ENCODE peak calls at places on chromosomes 16 and 17, in six cellular contexts. H is neuronal stem cell, N is H1, U is mesenchymal stem cell, J is H9, C is trophoblast cell. P is an unnamed sample.
A peak's percentile ranks its signal among the peaks of the same experiment; 100 is the strongest.

GRCh38 chr16:22624038-22624656 is 113.5 kb downstream of the NPIPB5 start:
- DNase-seq in U (no peak), J (no peak), H (no peak), N (no peak), C (no peak), P (no peak)

GRCh38 chr17:57892820-57893595 is 43.2 kb upstream of the MRPS23 start:
- DNase-seq in U (peak; percentile 100), N (no peak), H (peak; percentile 77), J (peak; percentile 80), C (peak; percentile 93), P (peak; percentile 98)

GRCh38 chr17:43720311-43721060 is 38.1 kb downstream of the SOST start:
- DNase-seq in U (peak; percentile 61), H (peak; percentile 68), C (peak; percentile 45), N (no peak), J (peak; percentile 81), P (peak; percentile 43)

GRCh38 chr17:21530311-21530710 is 154.2 kb downstream of the KCNJ12 start:
- DNase-seq in U (no peak), H (no peak), N (no peak), C (no peak), J (no peak), P (no peak)

GRCh38 chr17:27879987-27880608 is 13.1 kb downstream of the LYRM9 start:
- DNase-seq in H (peak; percentile 67), U (peak; percentile 63), N (peak; percentile 43), J (peak; percentile 86), C (peak; percentile 87), P (peak; percentile 54)

GRCh38 chr17:34300652-34301390 is 15.3 kb downstream of the CCL11 start:
- DNase-seq in U (peak; percentile 33), J (no peak), C (peak; percentile 71), N (no peak), H (no peak), P (peak; percentile 81)

GRCh38 chr17:68768804-68769203 is 167.6 kb upstream of the FAM20A start:
- DNase-seq in N (no peak), H (no peak), C (no peak), U (no peak), J (no peak), P (no peak)

GRCh38 chr17:34668206-34668605 is 88.8 kb downstream of the TMEM132E start:
- DNase-seq in H (no peak), U (no peak), N (no peak), J (no peak), C (no peak), P (no peak)

GRCh38 chr16:58393138-58393504 is 850 bp downstream of the GINS3 start:
- DNase-seq in C (no peak), N (no peak), U (peak; percentile 22), J (no peak), H (peak; percentile 18), P (no peak)

GRCh38 chr16:82070656-82071369 is 35.8 kb downstream of the HSD17B2 start:
- DNase-seq in H (no peak), N (no peak), J (no peak), U (peak; percentile 30), C (no peak), P (peak; percentile 56)

GRCh38 chr17:83191388-83192160 is 112.2 kb downstream of the METRNL start:
- DNase-seq in N (no peak), J (no peak), H (no peak), C (no peak), U (no peak), P (no peak)

GRCh38 chr16:15502041-15502725 is 67.8 kb downstream of the BMERB1 start:
- DNase-seq in J (no peak), H (no peak), N (no peak), C (peak; percentile 31), U (peak; percentile 97), P (peak; percentile 96)

GRCh38 chr16:4378202-4378666 is 6.6 kb downstream of the VASN start:
- DNase-seq in C (no peak), J (no peak), U (no peak), N (no peak), H (no peak), P (no peak)

GRCh38 chr16:29674188-29674587 is 4.8 kb upstream of the QPRT start:
- DNase-seq in H (no peak), U (no peak), N (no peak), C (no peak), J (no peak), P (peak; percentile 40)

GRCh38 chr16:85274924-85275323 is 162.7 kb upstream of the CIBAR2 start:
- DNase-seq in C (no peak), N (no peak), J (no peak), U (no peak), H (no peak), P (no peak)

GRCh38 chr17:1783271-1783670 is 21.4 kb downstream of the SERPINF1 start:
- DNase-seq in J (no peak), U (peak; percentile 56), H (no peak), N (no peak), C (peak; percentile 29), P (no peak)

GRCh38 chr17:47763913-47764582 is 31.0 kb downstream of the TBX21 start:
- DNase-seq in U (no peak), H (no peak), C (no peak), N (no peak), J (no peak), P (peak; percentile 22)

DNA sequence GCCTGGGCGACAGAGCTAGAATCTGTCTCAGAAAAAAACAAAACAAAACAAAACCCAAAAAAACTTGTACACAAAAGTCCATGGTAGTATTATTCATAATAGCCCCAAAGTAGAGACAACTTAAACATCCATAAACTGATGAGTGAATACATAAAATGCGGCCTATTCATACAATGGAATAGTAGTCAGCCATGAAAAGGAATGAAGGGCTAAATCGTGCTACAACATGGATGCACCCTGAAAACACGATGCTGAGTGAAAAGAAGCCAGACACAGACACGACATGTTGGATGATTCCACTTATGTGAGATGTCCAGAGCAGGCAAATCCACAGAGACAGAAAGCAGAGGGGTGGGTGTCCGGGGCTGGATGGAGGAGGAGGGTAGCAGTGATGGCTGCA is 12.3 kb downstream of the KCNG4 start:
- DNase-seq in H (no peak), U (no peak), N (no peak), J (no peak), C (no peak), P (no peak)
- H3K14ac ChIP-seq in H (no peak overlapping the region), U (no peak overlapping the region), N (no peak overlapping the region), J (no peak overlapping the region), C (no peak overlapping the region), P (peak overlapping the region; percentile 40)

DNA sequence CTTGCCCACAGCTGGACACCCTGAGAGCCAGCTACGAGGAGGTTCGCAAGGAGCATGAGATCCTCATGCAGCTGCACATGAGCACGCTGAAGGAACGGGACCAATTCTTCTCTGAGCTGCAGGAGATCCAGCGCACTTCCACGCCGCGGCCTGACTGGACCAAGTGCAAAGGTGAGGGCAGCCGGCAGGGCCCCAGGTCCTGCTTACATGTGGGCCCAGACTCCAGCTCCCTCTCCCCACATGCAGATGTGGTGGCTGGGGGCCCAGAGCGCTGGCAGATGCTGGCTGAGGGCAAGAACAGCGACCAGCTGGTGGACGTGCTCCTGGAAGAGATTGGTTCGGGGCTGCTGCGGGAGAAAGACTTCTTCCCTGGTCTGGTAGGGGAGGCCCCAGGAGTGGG is 16.2 kb upstream of the THAP11 start:
- DNase-seq in J (no peak), N (no peak), C (no peak), H (no peak), U (no peak), P (no peak)
- H3K14ac ChIP-seq in J (no peak overlapping the region), N (no peak overlapping the region), C (no peak overlapping the region), H (no peak overlapping the region), U (no peak overlapping the region), P (no peak overlapping the region)

GRCh38 chr17:56347646-56348045 is 194.4 kb downstream of the ANKFN1 start:
- DNase-seq in N (no peak), C (no peak), U (no peak), H (no peak), J (no peak), P (no peak)
- H3K14ac ChIP-seq in N (no peak overlapping the region), C (no peak overlapping the region), U (no peak overlapping the region), H (no peak overlapping the region), J (no peak overlapping the region), P (no peak overlapping the region)

GRCh38 chr16:19711643-19712042 is 6.4 kb downstream of the KNOP1 start:
- DNase-seq in U (no peak), N (no peak), H (no peak), J (no peak), C (no peak), P (no peak)

GRCh38 chr16:19710991-19711545 is 7.0 kb downstream of the KNOP1 start:
- DNase-seq in J (no peak), U (no peak), H (no peak), N (no peak), C (no peak), P (no peak)

GRCh38 chr16:19710191-19710908 is 7.7 kb downstream of the KNOP1 start:
- DNase-seq in C (no peak), H (no peak), J (peak; percentile 41), N (no peak), U (no peak), P (no peak)

GRCh38 chr16:19713697-19714096 is 4.3 kb downstream of the KNOP1 start:
- DNase-seq in N (no peak), U (no peak), C (no peak), J (no peak), H (no peak), P (no peak)

DNA sequence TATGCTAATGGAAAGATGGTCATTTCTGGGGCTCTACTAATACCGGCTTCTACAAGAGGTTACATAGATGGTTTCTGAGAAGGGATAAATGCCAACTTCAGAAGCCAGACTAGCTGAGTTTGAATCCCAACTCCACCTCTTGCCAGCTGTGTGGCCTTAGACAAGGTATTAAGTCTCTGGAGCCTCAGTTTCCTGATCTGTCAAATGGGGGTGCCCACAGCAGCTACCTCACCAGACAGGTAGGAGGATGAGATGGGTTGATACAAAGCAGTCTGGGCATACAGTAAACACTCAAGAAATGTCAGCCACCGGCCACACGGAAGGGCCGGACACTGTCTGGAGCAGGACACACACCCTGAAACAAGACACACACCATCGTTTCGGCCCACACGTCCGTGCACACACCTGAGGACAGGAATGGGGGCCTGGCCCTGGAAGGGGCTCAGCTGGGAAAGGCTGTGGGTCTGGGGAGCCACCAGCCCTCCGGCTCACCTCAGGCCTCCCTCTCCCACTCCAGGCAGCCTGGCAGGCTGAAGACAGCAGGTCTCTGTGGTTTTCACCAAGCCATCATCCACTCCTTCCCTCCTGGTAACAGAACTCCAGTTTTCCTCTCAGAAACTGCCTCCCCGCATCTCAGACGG is 5.5 kb downstream of the KNOP1 start:
- DNase-seq in U (no peak), H (no peak), J (no peak), C (no peak), N (no peak), P (no peak)
- H3K14ac ChIP-seq in U (no peak overlapping the region), H (no peak overlapping the region), J (no peak overlapping the region), C (no peak overlapping the region), N (no peak overlapping the region), P (no peak overlapping the region)

GRCh38 chr17:35773129-35773528 is 12.4 kb downstream of the C17orf50 start:
- DNase-seq in N (no peak), J (no peak), H (no peak), C (no peak), U (no peak), P (no peak)
- H3K14ac ChIP-seq in N (no peak overlapping the region), J (no peak overlapping the region), H (peak overlapping the region; percentile 63), C (no peak overlapping the region), U (peak overlapping the region; percentile 89), P (no peak overlapping the region)